ENCODE peak calls at places on chromosome 2, in six cellular contexts. One of them, this sample, is unnamed.

GRCh38 chr2:187299122-187299906 is 148.7 kb downstream of the CALCRL start:
- DNase-seq in NB4: peak
- DNase-seq in HCT116: no peak
- DNase-seq in left ventricle myocardium inferior: no peak
- DNase-seq in A673: peak
- DNase-seq in HepG2: no peak
- DNase-seq in this sample: peak

GRCh38 chr2:17482651-17483050 is 35.6 kb downstream of the RAD51AP2 start:
- DNase-seq in NB4: no peak
- DNase-seq in left ventricle myocardium inferior: no peak
- DNase-seq in A673: no peak
- DNase-seq in HepG2: peak
- DNase-seq in HCT116: no peak
- DNase-seq in this sample: no peak

GRCh38 chr2:177724398-177725287 is 332.1 kb downstream of the AGPS start:
- DNase-seq in A673: peak
- DNase-seq in HCT116: peak
- DNase-seq in left ventricle myocardium inferior: peak
- DNase-seq in NB4: peak
- DNase-seq in HepG2: peak
- DNase-seq in this sample: peak

GRCh38 chr2:8515864-8516533 is 165.9 kb upstream of the ID2 start:
- DNase-seq in A673: no peak
- DNase-seq in HCT116: no peak
- DNase-seq in left ventricle myocardium inferior: no peak
- DNase-seq in NB4: peak
- DNase-seq in HepG2: no peak
- DNase-seq in this sample: no peak

GRCh38 chr2:147952118-147952517 is 68.4 kb downstream of the ORC4 start:
- DNase-seq in NB4: no peak
- DNase-seq in left ventricle myocardium inferior: no peak
- DNase-seq in HepG2: no peak
- DNase-seq in A673: no peak
- DNase-seq in HCT116: no peak
- DNase-seq in this sample: no peak

GRCh38 chr2:91442246-91442905 is 2750.9 kb downstream of the RPIA start:
- DNase-seq in left ventricle myocardium inferior: peak
- DNase-seq in HCT116: no peak
- DNase-seq in HepG2: no peak
- DNase-seq in A673: peak
- DNase-seq in NB4: peak
- DNase-seq in this sample: no peak

GRCh38 chr2:5125017-5125730 is 567.0 kb upstream of the SOX11 start:
- DNase-seq in NB4: no peak
- DNase-seq in HCT116: no peak
- DNase-seq in A673: no peak
- DNase-seq in HepG2: no peak
- DNase-seq in left ventricle myocardium inferior: no peak
- DNase-seq in this sample: no peak

GRCh38 chr2:186780701-186781316 is 68.2 kb downstream of the ZSWIM2 start:
- DNase-seq in HepG2: peak
- DNase-seq in A673: peak
- DNase-seq in NB4: peak
- DNase-seq in left ventricle myocardium inferior: no peak
- DNase-seq in HCT116: peak
- DNase-seq in this sample: peak

GRCh38 chr2:156908825-156909224 is 348.7 kb upstream of the GALNT5 start:
- DNase-seq in HCT116: no peak
- DNase-seq in A673: no peak
- DNase-seq in left ventricle myocardium inferior: no peak
- DNase-seq in HepG2: no peak
- DNase-seq in NB4: no peak
- DNase-seq in this sample: peak

GRCh38 chr2:50840346-50841124 is 191.4 kb downstream of the NRXN1 start:
- DNase-seq in A673: no peak
- DNase-seq in left ventricle myocardium inferior: no peak
- DNase-seq in HCT116: no peak
- DNase-seq in NB4: no peak
- DNase-seq in HepG2: no peak
- DNase-seq in this sample: no peak

GRCh38 chr2:228527481-228527880 is 346.0 kb upstream of the SPHKAP start:
- DNase-seq in HepG2: no peak
- DNase-seq in NB4: no peak
- DNase-seq in HCT116: no peak
- DNase-seq in left ventricle myocardium inferior: no peak
- DNase-seq in A673: no peak
- DNase-seq in this sample: peak

GRCh38 chr2:24153478-24153877 is 21.4 kb upstream of the FAM228A start:
- DNase-seq in A673: no peak
- DNase-seq in NB4: no peak
- DNase-seq in left ventricle myocardium inferior: no peak
- DNase-seq in HCT116: no peak
- DNase-seq in HepG2: no peak
- DNase-seq in this sample: no peak

GRCh38 chr2:226977775-226978190 is 141.9 kb downstream of the RHBDD1 start:
- DNase-seq in HCT116: no peak
- DNase-seq in left ventricle myocardium inferior: no peak
- DNase-seq in HepG2: no peak
- DNase-seq in A673: peak
- DNase-seq in NB4: no peak
- DNase-seq in this sample: peak

GRCh38 chr2:113754989-113755689 is 1.3 kb downstream of the SLC35F5 start:
- DNase-seq in HCT116: no peak
- DNase-seq in A673: no peak
- DNase-seq in NB4: peak
- DNase-seq in HepG2: peak
- DNase-seq in left ventricle myocardium inferior: no peak
- DNase-seq in this sample: peak

GRCh38 chr2:25597881-25598280 is 75.5 kb downstream of the DTNB start:
- DNase-seq in HCT116: no peak
- DNase-seq in A673: no peak
- DNase-seq in HepG2: no peak
- DNase-seq in left ventricle myocardium inferior: no peak
- DNase-seq in NB4: no peak
- DNase-seq in this sample: no peak

GRCh38 chr2:28993211-28993960 is 12.3 kb downstream of the TOGARAM2 start:
- DNase-seq in A673: no peak
- DNase-seq in NB4: no peak
- DNase-seq in left ventricle myocardium inferior: no peak
- DNase-seq in HCT116: no peak
- DNase-seq in HepG2: no peak
- DNase-seq in this sample: no peak

GRCh38 chr2:160719116-160719515 is 225.5 kb upstream of the RBMS1 start:
- DNase-seq in A673: no peak
- DNase-seq in left ventricle myocardium inferior: no peak
- DNase-seq in HepG2: no peak
- DNase-seq in HCT116: no peak
- DNase-seq in NB4: no peak
- DNase-seq in this sample: peak

GRCh38 chr2:178163395-178163794 is 30.9 kb upstream of the OSBPL6 start:
- DNase-seq in HCT116: no peak
- DNase-seq in left ventricle myocardium inferior: no peak
- DNase-seq in HepG2: no peak
- DNase-seq in NB4: no peak
- DNase-seq in A673: no peak
- DNase-seq in this sample: peak

GRCh38 chr2:119491776-119492525 is 32.3 kb downstream of the SCTR start:
- DNase-seq in NB4: no peak
- DNase-seq in A673: peak
- DNase-seq in HepG2: peak
- DNase-seq in left ventricle myocardium inferior: no peak
- DNase-seq in HCT116: peak
- DNase-seq in this sample: peak

GRCh38 chr2:20916604-20917286 is 93.8 kb upstream of the LDAH start:
- DNase-seq in NB4: no peak
- DNase-seq in HCT116: no peak
- DNase-seq in left ventricle myocardium inferior: no peak
- DNase-seq in A673: no peak
- DNase-seq in HepG2: peak
- DNase-seq in this sample: peak

GRCh38 chr2:107235491-107236254 is 349.7 kb upstream of the ST6GAL2 start:
- DNase-seq in HCT116: no peak
- DNase-seq in HepG2: no peak
- DNase-seq in NB4: no peak
- DNase-seq in A673: no peak
- DNase-seq in left ventricle myocardium inferior: no peak
- DNase-seq in this sample: no peak

DNA sequence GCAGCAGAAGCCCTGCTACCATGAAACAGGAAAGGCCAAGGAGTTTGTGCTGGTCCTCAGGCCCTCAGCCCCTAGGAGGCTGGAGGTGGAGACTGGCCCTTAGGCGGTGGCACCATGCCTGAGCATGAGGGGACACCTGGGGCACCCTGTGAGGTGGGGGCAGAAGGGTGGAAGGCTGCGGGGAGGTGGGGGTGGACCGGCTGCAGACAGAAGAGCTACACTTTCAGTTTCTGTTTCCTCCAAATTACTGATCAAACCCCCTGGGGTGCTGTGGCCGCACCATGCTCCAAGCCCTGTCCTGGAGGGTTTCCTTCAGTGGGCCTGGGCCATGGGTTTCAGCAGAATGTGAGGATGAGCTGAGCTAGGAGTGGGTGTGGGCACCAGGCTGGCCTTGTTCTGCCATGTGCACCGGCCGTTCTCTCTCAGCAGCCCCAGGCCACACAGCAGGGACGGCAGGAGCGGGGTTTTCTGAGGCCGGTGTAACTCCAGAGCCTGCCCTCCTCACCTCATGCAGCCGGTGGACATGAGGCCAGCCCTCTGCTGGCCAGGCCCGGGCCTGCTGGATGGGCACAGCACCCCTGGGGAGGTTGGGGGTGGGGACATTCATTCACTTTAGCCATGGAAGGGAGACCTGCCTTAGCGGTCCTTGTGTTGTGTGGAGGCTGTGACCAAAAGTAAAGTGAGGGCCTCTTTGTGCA is 51.5 kb downstream of the PLEKHB2 start:
- DNase-seq in HCT116: no peak
- DNase-seq in NB4: no peak
- DNase-seq in A673: no peak
- DNase-seq in left ventricle myocardium inferior: no peak
- DNase-seq in HepG2: peak
- DNase-seq in this sample: no peak
- TF ChIP-seq CTCF in HCT116: peak
- TF ChIP-seq CTCF in NB4: no peak
- TF ChIP-seq CTCF in A673: no peak
- TF ChIP-seq CTCF in left ventricle myocardium inferior: no peak
- TF ChIP-seq CTCF in HepG2: peak
- TF ChIP-seq CTCF in this sample: peak

GRCh38 chr2:126905991-126906390 is 7.3 kb downstream of the TEX51 start:
- DNase-seq in HepG2: no peak
- DNase-seq in A673: no peak
- DNase-seq in NB4: no peak
- DNase-seq in HCT116: no peak
- DNase-seq in left ventricle myocardium inferior: no peak
- DNase-seq in this sample: no peak
- H3K4me3 ChIP-seq in HepG2: no peak
- H3K4me3 ChIP-seq in A673: no peak
- H3K4me3 ChIP-seq in NB4: no peak
- H3K4me3 ChIP-seq in HCT116: no peak
- H3K4me3 ChIP-seq in left ventricle myocardium inferior: no peak
- H3K4me3 ChIP-seq in this sample: no peak

DNA sequence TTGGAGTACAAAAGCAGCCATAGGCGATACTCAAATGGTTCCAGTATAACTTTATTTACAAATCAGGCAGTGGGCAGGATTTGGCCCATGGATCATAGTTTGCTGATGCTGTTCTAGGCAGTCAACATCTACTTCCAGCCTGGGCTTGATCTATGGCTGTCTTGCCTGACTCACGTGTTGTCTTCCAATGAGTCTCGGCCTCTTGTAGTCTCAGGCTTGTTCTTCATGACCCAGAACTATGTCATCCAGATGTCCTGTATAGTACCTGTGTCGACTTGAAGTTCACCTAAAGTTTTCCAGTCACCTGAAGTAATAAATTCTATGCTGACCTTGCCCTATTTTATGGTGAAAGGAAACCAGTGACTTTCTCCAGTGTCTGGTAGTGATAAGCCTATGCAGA is 8.7 kb upstream of the THNSL2 start:
- DNase-seq in HepG2: no peak
- DNase-seq in HCT116: no peak
- DNase-seq in left ventricle myocardium inferior: no peak
- DNase-seq in A673: no peak
- DNase-seq in NB4: no peak
- DNase-seq in this sample: no peak
- TF ChIP-seq CTCF in HepG2: no peak
- TF ChIP-seq CTCF in HCT116: no peak
- TF ChIP-seq CTCF in left ventricle myocardium inferior: no peak
- TF ChIP-seq CTCF in A673: no peak
- TF ChIP-seq CTCF in NB4: no peak
- TF ChIP-seq CTCF in this sample: no peak

GRCh38 chr2:42009657-42010580 is 37.9 kb upstream of the PKDCC start:
- DNase-seq in HCT116: no peak
- DNase-seq in left ventricle myocardium inferior: no peak
- DNase-seq in A673: no peak
- DNase-seq in NB4: no peak
- DNase-seq in HepG2: no peak
- DNase-seq in this sample: no peak

GRCh38 chr2:42012137-42012536 is 35.7 kb upstream of the PKDCC start:
- DNase-seq in NB4: no peak
- DNase-seq in A673: no peak
- DNase-seq in left ventricle myocardium inferior: no peak
- DNase-seq in HCT116: no peak
- DNase-seq in HepG2: no peak
- DNase-seq in this sample: no peak

GRCh38 chr2:42010743-42011298 is 37.0 kb upstream of the PKDCC start:
- DNase-seq in HepG2: no peak
- DNase-seq in HCT116: no peak
- DNase-seq in A673: no peak
- DNase-seq in left ventricle myocardium inferior: no peak
- DNase-seq in NB4: no peak
- DNase-seq in this sample: peak

GRCh38 chr2:42008241-42008911 is 39.4 kb upstream of the PKDCC start:
- DNase-seq in A673: no peak
- DNase-seq in left ventricle myocardium inferior: no peak
- DNase-seq in HepG2: no peak
- DNase-seq in NB4: no peak
- DNase-seq in HCT116: no peak
- DNase-seq in this sample: no peak

GRCh38 chr2:42007596-42007995 is 40.2 kb upstream of the PKDCC start:
- DNase-seq in NB4: no peak
- DNase-seq in left ventricle myocardium inferior: no peak
- DNase-seq in A673: no peak
- DNase-seq in HepG2: no peak
- DNase-seq in HCT116: no peak
- DNase-seq in this sample: no peak
- H3K4me3 ChIP-seq in NB4: no peak
- H3K4me3 ChIP-seq in left ventricle myocardium inferior: no peak
- H3K4me3 ChIP-seq in A673: no peak
- H3K4me3 ChIP-seq in HepG2: no peak
- H3K4me3 ChIP-seq in HCT116: no peak
- H3K4me3 ChIP-seq in this sample: no peak

DNA sequence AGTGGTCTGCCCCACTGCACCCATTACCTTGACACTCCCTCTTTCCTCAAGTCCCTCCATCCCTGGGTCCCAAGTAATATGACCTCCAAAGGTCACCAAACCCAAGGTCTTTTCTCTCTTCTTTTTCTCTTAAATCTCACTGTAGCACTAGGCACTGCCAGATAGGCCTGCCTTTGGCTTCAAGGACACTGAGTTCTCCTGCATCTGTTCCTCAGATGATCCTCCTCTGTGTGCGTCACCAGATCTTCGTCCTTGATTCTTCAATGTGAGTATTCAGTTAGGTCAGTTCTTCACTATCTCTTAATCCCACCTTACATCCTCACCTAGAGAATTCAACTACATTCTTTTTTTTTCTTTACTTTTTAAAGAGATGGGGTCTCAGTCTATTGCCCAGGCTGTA is 249.2 kb downstream of the NBAS start:
- DNase-seq in A673: no peak
- DNase-seq in left ventricle myocardium inferior: no peak
- DNase-seq in HCT116: no peak
- DNase-seq in HepG2: no peak
- DNase-seq in NB4: no peak
- DNase-seq in this sample: no peak
- TF ChIP-seq CTCF in A673: no peak
- TF ChIP-seq CTCF in left ventricle myocardium inferior: no peak
- TF ChIP-seq CTCF in HCT116: no peak
- TF ChIP-seq CTCF in HepG2: no peak
- TF ChIP-seq CTCF in NB4: no peak
- TF ChIP-seq CTCF in this sample: no peak

This sample was measured in cardiac fibroblast.